ENCODE peak calls at places on chromosome 6, in ten cellular contexts. N, U, C, Q, J, X, Z, M, L and O are unnamed samples.

GRCh38 chr6:55528624-55529023 is 50.4 kb downstream of the HMGCLL1 start:
- DNase-seq in L (peak; percentile 78), C (no peak), U (peak; percentile 28), J (peak; percentile 43), N (peak; percentile 71), Q (no peak), Z (no peak), M (peak; percentile 16), X (no peak), O (no peak)

GRCh38 chr6:168834188-168834587 is 393.2 kb downstream of the SMOC2 start:
- DNase-seq in N (no peak), Z (no peak), L (no peak), C (no peak), Q (no peak), X (no peak), J (no peak), U (no peak), M (peak; percentile 36), O (no peak)

GRCh38 chr6:13248953-13249432 is 79.3 kb downstream of the TBC1D7 start:
- DNase-seq in Q (no peak), L (no peak), M (no peak), X (no peak), Z (no peak), J (no peak), U (no peak), C (no peak), N (no peak), O (no peak)

GRCh38 chr6:74347161-74347560 is 651.2 kb downstream of the CD109 start:
- DNase-seq in J (no peak), X (no peak), Q (no peak), Z (no peak), U (no peak), M (no peak), N (no peak), L (no peak), C (no peak), O (no peak)

GRCh38 chr6:170462366-170463020 is 90.6 kb downstream of the PSMB1 start:
- DNase-seq in M (no peak), N (no peak), U (no peak), C (no peak), Q (no peak), J (no peak), X (no peak), Z (peak; percentile 92), L (no peak), O (no peak)

GRCh38 chr6:22149501-22150490 is 147.0 kb downstream of the PRL start:
- DNase-seq in C (peak; percentile 24), L (no peak), M (no peak), N (no peak), Z (peak; percentile 34), Q (peak; percentile 51), U (no peak), X (no peak), J (no peak), O (no peak)

GRCh38 chr6:7142228-7142801 is 34.6 kb downstream of the RREB1 start:
- DNase-seq in M (no peak), U (no peak), X (no peak), L (no peak), J (no peak), Z (no peak), Q (no peak), N (no peak), C (no peak), O (no peak)

GRCh38 chr6:112332274-112332673 is 14.9 kb upstream of the RFPL4B start:
- DNase-seq in J (no peak), C (no peak), X (no peak), N (no peak), U (peak; percentile 77), L (no peak), Z (no peak), Q (no peak), M (no peak), O (no peak)

GRCh38 chr6:117552618-117553017 is 49.7 kb downstream of the GOPC start:
- DNase-seq in M (no peak), X (no peak), Q (no peak), J (no peak), U (no peak), C (no peak), N (no peak), Z (no peak), L (no peak), O (no peak)

GRCh38 chr6:169289671-169290408 is 36.2 kb upstream of the THBS2 start:
- DNase-seq in X (no peak), C (peak; percentile 61), Z (no peak), J (no peak), Q (no peak), M (peak; percentile 11), L (no peak), N (peak; percentile 5), U (peak; percentile 26), O (no peak)

GRCh38 chr6:150692604-150693003 is 92.9 kb downstream of the PLEKHG1 start:
- DNase-seq in L (no peak), J (no peak), U (no peak), N (no peak), X (no peak), Q (no peak), Z (no peak), M (no peak), C (no peak), O (no peak)

GRCh38 chr6:100202417-100203194 is 208.6 kb upstream of the MCHR2 start:
- DNase-seq in J (no peak), M (no peak), U (peak; percentile 94), Z (no peak), L (no peak), X (no peak), N (peak; percentile 94), Q (no peak), C (no peak), O (no peak)

GRCh38 chr6:45445749-45446454 is 68.2 kb upstream of the SUPT3H start:
- DNase-seq in X (no peak), U (peak; percentile 98), Q (peak; percentile 67), N (peak; percentile 99), C (peak; percentile 68), J (peak; percentile 98), Z (peak; percentile 50), L (no peak), M (peak; percentile 92), O (peak; percentile 84)

GRCh38 chr6:90364291-90364690 is 67.6 kb upstream of the BACH2 start:
- DNase-seq in J (no peak), M (no peak), C (no peak), X (no peak), N (no peak), Z (no peak), Q (no peak), U (no peak), L (no peak), O (no peak)

GRCh38 chr6:132198040-132198439 is 203.2 kb downstream of the MOXD1 start:
- DNase-seq in Q (no peak), U (peak; percentile 64), N (peak; percentile 66), C (no peak), M (no peak), J (no peak), X (no peak), L (no peak), Z (no peak), O (no peak)

GRCh38 chr6:30626484-30627366 is at the start of gene ATAT1:
- DNase-seq in L (peak; percentile 81), Z (peak; percentile 85), M (peak; percentile 96), U (peak; percentile 90), Q (peak; percentile 80), X (peak; percentile 88), N (peak; percentile 60), C (peak; percentile 91), J (peak; percentile 88), O (peak; percentile 89)

GRCh38 chr6:15239606-15240364 is 6.1 kb upstream of the JARID2 start:
- DNase-seq in X (no peak), Z (no peak), N (peak; percentile 40), J (no peak), C (peak; percentile 49), M (no peak), L (no peak), Q (no peak), U (no peak), O (no peak)

GRCh38 chr6:6696867-6697531 is 108.5 kb downstream of the LY86 start:
- DNase-seq in J (peak; percentile 29), N (peak; percentile 90), X (no peak), Z (peak; percentile 88), U (peak; percentile 84), C (peak; percentile 56), L (no peak), Q (peak; percentile 66), M (peak; percentile 74), O (peak; percentile 57)

GRCh38 chr6:145442110-145442509 is 293.2 kb downstream of the EPM2A start:
- DNase-seq in L (no peak), X (no peak), Z (no peak), N (no peak), U (no peak), Q (no peak), M (no peak), C (no peak), J (no peak), O (no peak)
- H3K9me3 ChIP-seq in L (no peaks in the 10 kb centered on the region), X (peaks cover 4% of the 10 kb centered on the region), Z (no peaks in the 10 kb centered on the region), N (no peaks in the 10 kb centered on the region), U (no peaks in the 10 kb centered on the region), Q (no peaks in the 10 kb centered on the region), M (peaks cover 2% of the 10 kb centered on the region), C (peaks cover 60% of the 10 kb centered on the region), J (peaks cover 56% of the 10 kb centered on the region), O (peaks cover 6% of the 10 kb centered on the region)

DNA sequence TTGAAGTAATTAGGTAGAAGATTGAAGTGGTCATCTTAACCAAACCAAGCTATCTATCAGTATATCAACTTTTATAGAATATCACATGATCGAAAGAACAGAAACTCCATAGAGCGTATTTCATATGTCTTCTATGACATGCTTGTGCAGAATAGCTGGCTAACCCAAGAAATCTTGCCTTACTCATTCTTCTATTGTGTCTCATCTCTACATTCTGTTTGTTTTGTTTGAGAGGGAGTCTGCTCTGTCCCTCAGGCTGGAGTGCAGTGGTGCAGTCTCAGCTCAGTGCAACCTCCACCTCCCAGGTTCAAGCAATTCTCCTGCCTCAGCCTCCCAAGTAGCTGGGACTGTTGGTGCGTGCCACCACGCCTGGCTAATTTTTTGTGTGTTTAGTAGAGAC is 10.6 kb downstream of the TAB2 start:
- DNase-seq in C (no peak), L (no peak), M (no peak), N (no peak), Q (no peak), Z (no peak), U (no peak), J (no peak), X (no peak), O (no peak)
- H3K4me1 ChIP-seq in C (peaks cover 40% of the 10 kb centered on the region), L (no peaks in the 10 kb centered on the region), M (peaks cover 2% of the 10 kb centered on the region), N (peaks cover 31% of the 10 kb centered on the region), Q (peaks cover 85% of the 10 kb centered on the region), Z (peaks cover 60% of the 10 kb centered on the region), U (peaks cover 41% of the 10 kb centered on the region), J (peaks cover 63% of the 10 kb centered on the region), X (peaks cover 52% of the 10 kb centered on the region), O (peaks cover 4% of the 10 kb centered on the region)

DNA sequence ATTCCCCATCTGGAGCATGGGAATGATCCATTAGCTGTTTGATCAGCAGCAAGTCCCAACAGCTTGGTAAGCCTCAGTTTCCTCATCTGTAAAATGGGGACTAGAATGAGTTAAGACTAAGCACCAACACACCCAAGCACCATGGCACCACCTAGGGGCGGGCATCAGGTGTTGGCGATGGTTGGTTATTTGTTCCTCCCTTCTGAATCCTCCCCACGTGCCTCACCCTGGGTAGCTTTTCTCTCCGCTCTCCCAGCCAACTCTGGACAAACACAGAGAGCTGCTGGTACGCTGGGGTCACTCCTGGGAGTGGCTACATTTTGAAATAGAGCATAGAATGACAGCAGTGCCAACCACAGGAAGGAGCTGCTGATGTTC is 13.3 kb upstream of the ITPR3 start:
- DNase-seq in N (peak; percentile 33), J (peak; percentile 79), C (no peak), L (peak; percentile 68), M (peak; percentile 79), U (no peak), Q (no peak), Z (no peak), X (no peak), O (no peak)
- H3K9me3 ChIP-seq in N (no peaks in the 10 kb centered on the region), J (no peaks in the 10 kb centered on the region), C (peaks cover 10% of the 10 kb centered on the region), L (no peaks in the 10 kb centered on the region), M (no peaks in the 10 kb centered on the region), U (no peaks in the 10 kb centered on the region), Q (no peaks in the 10 kb centered on the region), Z (no peaks in the 10 kb centered on the region), X (no peaks in the 10 kb centered on the region), O (no peaks in the 10 kb centered on the region)

GRCh38 chr6:106192824-106193223 is 106.7 kb downstream of the PRDM1 start:
- DNase-seq in N (peak; percentile 48), Z (no peak), C (no peak), U (peak; percentile 66), X (no peak), J (no peak), L (no peak), M (no peak), Q (no peak), O (no peak)
- H3K4me1 ChIP-seq in N (peaks cover 35% of the 10 kb centered on the region), Z (peaks cover 7% of the 10 kb centered on the region), C (no peaks in the 10 kb centered on the region), U (peaks cover 48% of the 10 kb centered on the region), X (peaks cover 19% of the 10 kb centered on the region), J (no peaks in the 10 kb centered on the region), L (peaks cover 32% of the 10 kb centered on the region), M (no peaks in the 10 kb centered on the region), Q (no peaks in the 10 kb centered on the region), O (no peaks in the 10 kb centered on the region)